ENCODE peak calls at places on chromosome 7, in eight cellular contexts. C is SW 1271, P is Ammon's horn, Y is neural crest cell, G is heart right ventricle, A is EH, H is OCI-LY7, K is pancreas. Q is an unnamed sample.
A peak's percentile ranks its signal among the peaks of the same experiment; 100 is the strongest.

GRCh38 chr7:38858281-38858884 is 50.6 kb downstream of the VPS41 start:
- DNase-seq in K (no peak), C (no peak), Y (no peak), P (peak; percentile 17), A (peak; percentile 78), G (no peak), H (no peak), Q (no peak)

GRCh38 chr7:23373151-23374004 is 74.2 kb downstream of the MALSU1 start:
- DNase-seq in Y (no peak), P (no peak), G (no peak), C (no peak), K (no peak), H (peak; percentile 92), A (peak; percentile 9), Q (no peak)

GRCh38 chr7:126685018-126685573 is 567.6 kb downstream of the GRM8 start:
- DNase-seq in H (no peak), Y (no peak), A (no peak), P (no peak), K (no peak), G (no peak), C (no peak), Q (no peak)

GRCh38 chr7:95545007-95545615 is 51.2 kb downstream of the PDK4 start:
- DNase-seq in P (peak; percentile 82), Y (no peak), C (no peak), G (no peak), K (peak; percentile 61), A (peak; percentile 65), H (no peak), Q (no peak)

GRCh38 chr7:30306977-30307376 is 22.6 kb downstream of the ZNRF2 start:
- DNase-seq in P (no peak), H (no peak), A (no peak), Y (no peak), G (no peak), K (no peak), C (no peak), Q (no peak)

GRCh38 chr7:137591444-137591843 is 247.9 kb upstream of the PTN start:
- DNase-seq in C (no peak), K (no peak), Y (no peak), H (no peak), G (no peak), A (peak; percentile 71), P (no peak), Q (no peak)

GRCh38 chr7:30430777-30431176 is 47.8 kb downstream of the NOD1 start:
- DNase-seq in G (no peak), Y (no peak), A (no peak), C (no peak), H (peak; percentile 51), K (no peak), P (peak; percentile 41), Q (no peak)

GRCh38 chr7:13407911-13408310 is 581.6 kb downstream of the ETV1 start:
- DNase-seq in K (no peak), Y (no peak), G (no peak), P (no peak), H (no peak), C (no peak), A (no peak), Q (no peak)

GRCh38 chr7:75888464-75889222 is 9.8 kb downstream of the RHBDD2 start:
- DNase-seq in G (peak; percentile 42), K (no peak), C (no peak), A (no peak), P (peak; percentile 89), Y (no peak), H (no peak), Q (no peak)

GRCh38 chr7:2972531-2973161 is 71.0 kb downstream of the CARD11 start:
- DNase-seq in H (peak; percentile 37), C (no peak), G (no peak), A (no peak), P (no peak), Y (no peak), K (no peak), Q (no peak)

GRCh38 chr7:138008588-138009349 is 6.9 kb upstream of the CREB3L2 start:
- DNase-seq in K (no peak), Y (peak; percentile 13), C (peak; percentile 35), A (peak; percentile 70), H (peak; percentile 77), P (peak; percentile 77), G (no peak), Q (peak; percentile 58)

GRCh38 chr7:36045830-36046341 is 107.2 kb upstream of the EEPD1 start:
- DNase-seq in Y (no peak), K (no peak), A (no peak), G (no peak), P (no peak), C (no peak), H (no peak), Q (no peak)

GRCh38 chr7:13628231-13629001 is 361.1 kb downstream of the ETV1 start:
- DNase-seq in H (no peak), A (peak; percentile 2), K (no peak), P (no peak), G (no peak), Y (no peak), C (no peak), Q (no peak)

GRCh38 chr7:143493755-143494154 is 16.1 kb downstream of the TAS2R41 start:
- DNase-seq in K (no peak), Y (no peak), H (no peak), A (peak; percentile 34), G (no peak), C (no peak), P (no peak), Q (no peak)

GRCh38 chr7:17071866-17072265 is 190.1 kb upstream of the AGR3 start:
- DNase-seq in H (no peak), Y (no peak), C (no peak), K (no peak), G (no peak), A (no peak), P (no peak), Q (no peak)

GRCh38 chr7:90225181-90225580 is 13.6 kb downstream of the STEAP2 start:
- DNase-seq in Y (no peak), P (no peak), A (no peak), G (no peak), K (no peak), C (no peak), H (no peak), Q (no peak)

GRCh38 chr7:112176693-112177415 is 29.3 kb downstream of the DOCK4 start:
- DNase-seq in K (no peak), Y (no peak), G (no peak), P (no peak), C (no peak), H (no peak), A (no peak), Q (no peak)

GRCh38 chr7:137882261-137882668 is 35.5 kb upstream of the DGKI start:
- DNase-seq in Y (no peak), G (no peak), C (peak; percentile 53), K (no peak), A (peak; percentile 100), P (peak; percentile 32), H (no peak), Q (no peak)

GRCh38 chr7:144407266-144407931 is 3.9 kb upstream of the NOBOX start:
- DNase-seq in Y (no peak), H (no peak), C (no peak), G (no peak), K (no peak), P (no peak), A (no peak), Q (no peak)

GRCh38 chr7:41029072-41029492 is 673.8 kb downstream of the INHBA start:
- DNase-seq in A (peak; percentile 91), H (no peak), Y (no peak), K (no peak), C (peak; percentile 66), G (no peak), P (no peak), Q (no peak)

GRCh38 chr7:47763063-47763974 is 181.4 kb upstream of the TNS3 start:
- DNase-seq in C (no peak), Y (no peak), H (no peak), G (no peak), K (no peak), A (peak; percentile 95), P (no peak), Q (no peak)

GRCh38 chr7:12524794-12525386 is 45.6 kb upstream of the SCIN start:
- DNase-seq in Y (no peak), C (peak; percentile 15), P (peak; percentile 55), G (no peak), H (peak; percentile 33), A (peak; percentile 50), K (no peak), Q (no peak)

GRCh38 chr7:25893436-25893835 is 258.6 kb upstream of the NFE2L3 start:
- DNase-seq in G (no peak), H (peak; percentile 12), P (no peak), A (no peak), Y (no peak), K (no peak), C (no peak), Q (no peak)

GRCh38 chr7:132095-132482 is 60.3 kb upstream of the FAM20C start:
- DNase-seq in C (no peak), Y (no peak), K (no peak), P (no peak), A (no peak), G (no peak), H (no peak), Q (no peak)

GRCh38 chr7:77565917-77566316 is 28.8 kb downstream of the PTPN12 start:
- DNase-seq in P (no peak), K (no peak), Y (no peak), H (no peak), G (no peak), A (peak; percentile 77), C (no peak), Q (no peak)

GRCh38 chr7:141709749-141710148 is 1.6 kb downstream of the WEE2 start:
- DNase-seq in Y (no peak), K (no peak), G (no peak), P (no peak), H (no peak), C (no peak), A (peak; percentile 19), Q (no peak)

GRCh38 chr7:73851410-73852338 is 9.3 kb upstream of the TMEM270 start:
- DNase-seq in Y (no peak), H (no peak), P (no peak), A (peak; percentile 98), C (peak; percentile 98), G (no peak), K (no peak), Q (no peak)

GRCh38 chr7:85025312-85025756 is 161.5 kb downstream of the SEMA3D start:
- DNase-seq in C (no peak), A (no peak), Y (no peak), K (peak; percentile 63), G (peak; percentile 39), P (no peak), H (no peak), Q (no peak)

GRCh38 chr7:132739271-132739955 is 163.1 kb upstream of the PLXNA4 start:
- DNase-seq in G (no peak), K (no peak), C (no peak), H (no peak), Y (no peak), P (peak; percentile 80), A (peak; percentile 94), Q (peak; percentile 68)

Q was measured in right atrium auricular region.